ENCODE peak calls at places on chromosomes 16 and 17, in eight cellular contexts. D is iPS DF 6.9; E is mesendoderm; H is mammary epithelial cell; Y is transverse colon; B is A172; F is iPS-NIHi11; W is stimulated activated CD8-positive, alpha-beta memory T cell treated with anti-CD3 and anti-CD28 coated beads, Interleukin-2, amount 100 ng/mL, for 48 hours. U is an unnamed sample.

GRCh38 chr16:81458827-81459598 is 14.4 kb downstream of the CMIP start:
- DNase-seq in D (no peak), E (no peak), H (no peak), Y (no peak), B (no peak), F (no peak), W (no peak), U (no peak)

GRCh38 chr17:31296156-31296555 is 883 bp downstream of the OMG start:
- DNase-seq in D (no peak), E (no peak), H (no peak), Y (no peak), B (no peak), F (no peak), W (no peak), U (no peak)

GRCh38 chr17:58279736-58280479 is 827 bp downstream of the MPO start:
- DNase-seq in D (no peak), E (no peak), H (no peak), Y (no peak), B (no peak), F (no peak), W (no peak), U (no peak)

GRCh38 chr17:19647697-19648474 is 665 bp upstream of the ALDH3A2 start:
- DNase-seq in D (peak), E (peak), H (peak), Y (peak), B (peak), F (peak), W (no peak), U (peak)

GRCh38 chr17:16944334-16945140 is 27.4 kb downstream of the TNFRSF13B start:
- DNase-seq in D (no peak), E (no peak), H (no peak), Y (no peak), B (no peak), F (no peak), W (no peak), U (no peak)

GRCh38 chr17:6070280-6070894 is at the start of gene WSCD1:
- DNase-seq in D (no peak), E (no peak), H (no peak), Y (peak), B (no peak), F (peak), W (no peak), U (no peak)

GRCh38 chr17:19570497-19571151 is 37.0 kb downstream of the SLC47A1 start:
- DNase-seq in D (no peak), E (no peak), H (no peak), Y (peak), B (no peak), F (no peak), W (no peak), U (no peak)

GRCh38 chr17:82384051-82384729 is 12.6 kb downstream of the UTS2R start:
- DNase-seq in D (no peak), E (no peak), H (no peak), Y (no peak), B (no peak), F (no peak), W (no peak), U (no peak)

GRCh38 chr17:78237403-78238012 is 6.1 kb downstream of the TMEM235 start:
- DNase-seq in D (no peak), E (no peak), H (no peak), Y (no peak), B (no peak), F (no peak), W (no peak), U (no peak)

GRCh38 chr16:11497329-11497805 is 89.4 kb downstream of the LITAF start:
- DNase-seq in D (no peak), E (peak), H (peak), Y (peak), B (peak), F (peak), W (no peak), U (no peak)

GRCh38 chr17:40637931-40638330 is 9.7 kb downstream of the SMARCE1 start:
- DNase-seq in D (no peak), E (peak), H (no peak), Y (no peak), B (no peak), F (no peak), W (no peak), U (no peak)

GRCh38 chr17:42428141-42428944 is 5.3 kb upstream of the CAVIN1 start:
- DNase-seq in D (no peak), E (peak), H (peak), Y (peak), B (peak), F (peak), W (no peak), U (no peak)

GRCh38 chr17:41782142-41782541 is 4.4 kb downstream of the JUP start:
- DNase-seq in D (no peak), E (no peak), H (no peak), Y (no peak), B (no peak), F (no peak), W (no peak), U (no peak)

GRCh38 chr17:40347319-40348135 is 17.0 kb downstream of the GJD3 start:
- DNase-seq in D (no peak), E (no peak), H (no peak), Y (no peak), B (no peak), F (no peak), W (no peak), U (no peak)

GRCh38 chr16:54879681-54880080 is 51.0 kb upstream of the IRX5 start:
- DNase-seq in D (no peak), E (no peak), H (peak), Y (no peak), B (no peak), F (no peak), W (no peak), U (no peak)

GRCh38 chr17:3593384-3593783 is 15.8 kb downstream of the TRPV1 start:
- DNase-seq in D (no peak), E (no peak), H (no peak), Y (no peak), B (no peak), F (no peak), W (no peak), U (no peak)

GRCh38 chr17:27540300-27541105 is 84.3 kb downstream of the KSR1 start:
- DNase-seq in D (no peak), E (no peak), H (peak), Y (peak), B (peak), F (no peak), W (no peak), U (no peak)

GRCh38 chr16:35713762-35714650 is 2254.6 kb downstream of the TP53TG3F start:
- DNase-seq in D (no peak), E (no peak), H (no peak), Y (no peak), B (no peak), F (no peak), W (no peak), U (no peak)

GRCh38 chr17:42120161-42121065 is 754 bp downstream of the KAT2A start:
- DNase-seq in D (no peak), E (no peak), H (no peak), Y (no peak), B (no peak), F (peak), W (peak), U (no peak)

GRCh38 chr16:73254983-73255382 is 207.1 kb upstream of the ZFHX3 start:
- DNase-seq in D (no peak), E (no peak), H (no peak), Y (no peak), B (peak), F (no peak), W (no peak), U (no peak)

GRCh38 chr16:57384248-57385070 is 12.2 kb downstream of the CX3CL1 start:
- DNase-seq in D (no peak), E (no peak), H (no peak), Y (peak), B (no peak), F (no peak), W (no peak), U (no peak)

GRCh38 chr16:1443403-1443973 is 868 bp downstream of the CCDC154 start:
- DNase-seq in D (no peak), E (no peak), H (no peak), Y (no peak), B (no peak), F (peak), W (no peak), U (no peak)

GRCh38 chr16:70159355-70160348 is 13.9 kb upstream of the CLEC18C start:
- DNase-seq in D (no peak), E (no peak), H (no peak), Y (no peak), B (no peak), F (peak), W (no peak), U (no peak)

GRCh38 chr16:30875881-30876791 is 17.7 kb downstream of the BCL7C start:
- DNase-seq in D (no peak), E (peak), H (no peak), Y (peak), B (peak), F (no peak), W (no peak), U (peak)

GRCh38 chr17:57284984-57285646 is 28.8 kb downstream of the MSI2 start:
- DNase-seq in D (peak), E (peak), H (no peak), Y (peak), B (no peak), F (peak), W (peak), U (peak)

GRCh38 chr17:920190-920589 is 59.4 kb downstream of the NXN start:
- DNase-seq in D (no peak), E (no peak), H (no peak), Y (no peak), B (no peak), F (no peak), W (no peak), U (no peak)